ENCODE peak calls at places on chromosomes 5 and 9, in five cellular contexts. D is esophagus squamous epithelium, T is tibial nerve, C is IMR-90, J is endothelial cell of umbilical vein. G is an unnamed sample.

GRCh38 chr9:89037891-89038290 is 46.6 kb downstream of the S1PR3 start:
- DNase-seq in T (no peak), C (no peak), J (no peak), D (no peak), G (no peak)

GRCh38 chr5:149015126-149015525 is 47.7 kb downstream of the SH3TC2 start:
- DNase-seq in C (no peak), T (no peak), J (no peak), D (no peak), G (no peak)

GRCh38 chr5:64417390-64417789 is 88.4 kb upstream of the RGS7BP start:
- DNase-seq in C (no peak), T (no peak), J (no peak), D (no peak), G (no peak)

GRCh38 chr5:171667341-171668096 is 118.1 kb upstream of the SMIM23 start:
- DNase-seq in J (peak; percentile 88), T (peak; percentile 21), D (no peak), C (peak; percentile 72), G (no peak)

GRCh38 chr5:399296-400281 is 43.4 kb upstream of the EXOC3 start:
- DNase-seq in J (peak; percentile 96), T (peak; percentile 79), C (peak; percentile 98), D (peak; percentile 12), G (peak; percentile 90)

GRCh38 chr5:1761453-1761755 is 38.2 kb downstream of the MRPL36 start:
- DNase-seq in T (no peak), J (no peak), D (no peak), C (no peak), G (peak; percentile 43)

GRCh38 chr9:71806916-71807315 is 38.6 kb upstream of the CEMIP2 start:
- DNase-seq in D (no peak), T (no peak), J (peak; percentile 74), C (peak; percentile 67), G (no peak)

GRCh38 chr5:64000096-64000495 is 37.9 kb upstream of the HTR1A start:
- DNase-seq in J (no peak), D (no peak), T (no peak), C (no peak), G (no peak)

GRCh38 chr5:38468978-38469706 is 87.3 kb downstream of the LIFR start:
- DNase-seq in T (peak; percentile 69), D (no peak), C (no peak), J (no peak), G (peak; percentile 92)

GRCh38 chr9:79629721-79630120 is 58.0 kb downstream of the TLE4 start:
- DNase-seq in T (no peak), C (no peak), D (no peak), J (no peak), G (no peak)

GRCh38 chr9:76023715-76024195 is 133.3 kb downstream of the PCSK5 start:
- DNase-seq in D (no peak), T (no peak), C (no peak), J (no peak), G (no peak)

GRCh38 chr5:150350524-150351344 is 6.8 kb upstream of the TCOF1 start:
- DNase-seq in D (no peak), J (peak; percentile 49), C (peak; percentile 71), T (peak; percentile 52), G (peak; percentile 88)

GRCh38 chr5:123717139-123717538 is 205.2 kb downstream of the CSNK1G3 start:
- DNase-seq in J (peak; percentile 53), C (peak; percentile 85), D (no peak), T (no peak), G (no peak)

DNA sequence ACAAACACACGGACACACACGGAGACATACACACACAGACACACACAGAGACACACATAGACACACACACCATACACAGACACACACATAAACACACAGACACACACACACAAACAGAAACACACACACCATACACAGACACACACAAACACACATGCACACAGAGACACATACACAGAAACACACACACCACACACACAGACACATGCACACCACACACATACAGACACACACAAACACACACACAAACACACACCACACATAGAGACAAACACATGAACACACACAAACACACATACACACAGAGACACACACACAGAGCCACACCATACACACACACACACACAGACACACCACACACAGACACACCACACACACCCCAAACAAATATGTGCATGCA is 152.7 kb upstream of the FOXD4L5 start:
- DNase-seq in J (no peak), T (no peak), D (no peak), C (no peak), G (no peak)
- H3K9me3 ChIP-seq in J (peaks cover 6% of the 10 kb centered on the region), T (no peaks in the 10 kb centered on the region), D (no peaks in the 10 kb centered on the region), C (peaks cover 12% of the 10 kb centered on the region), G (no peaks in the 10 kb centered on the region)

GRCh38 chr5:143023447-143024096 is 253.4 kb downstream of the ARHGAP26 start:
- DNase-seq in T (no peak), D (no peak), C (peak; percentile 68), J (no peak), G (no peak)
- H3K4me1 ChIP-seq in T (peaks cover 16% of the 10 kb centered on the region), D (no peaks in the 10 kb centered on the region), C (peaks cover 25% of the 10 kb centered on the region), J (no peaks in the 10 kb centered on the region), G (peaks cover 14% of the 10 kb centered on the region)

GRCh38 chr5:35324201-35324600 is 93.9 kb upstream of the PRLR start:
- DNase-seq in D (no peak), C (no peak), T (no peak), J (no peak), G (no peak)

GRCh38 chr5:35319231-35320002 is 89.1 kb upstream of the PRLR start:
- DNase-seq in T (peak; percentile 65), C (peak; percentile 2), D (no peak), J (peak; percentile 4), G (peak; percentile 59)

GRCh38 chr5:35316611-35317307 is 86.5 kb upstream of the PRLR start:
- DNase-seq in J (no peak), T (no peak), D (no peak), C (no peak), G (no peak)

GRCh38 chr5:35317586-35317985 is 87.3 kb upstream of the PRLR start:
- DNase-seq in J (no peak), T (no peak), C (no peak), D (no peak), G (no peak)

GRCh38 chr5:35320029-35320428 is 89.7 kb upstream of the PRLR start:
- DNase-seq in J (no peak), T (no peak), C (no peak), D (no peak), G (no peak)
- H3K4me3 ChIP-seq in J (no peak overlapping the region), T (no peak overlapping the region), C (no peak overlapping the region), D (no peak overlapping the region), G (no peak overlapping the region)

GRCh38 chr9:137331929-137332328 is 29.9 kb upstream of the NRARP start:
- DNase-seq in D (no peak), J (no peak), T (no peak), C (no peak), G (no peak)

GRCh38 chr9:137330689-137331088 is 28.6 kb upstream of the NRARP start:
- DNase-seq in T (no peak), D (no peak), J (no peak), C (no peak), G (no peak)

GRCh38 chr9:137339045-137339444 is 37.0 kb upstream of the NRARP start:
- DNase-seq in C (peak; percentile 17), J (peak; percentile 81), D (no peak), T (no peak), G (no peak)

GRCh38 chr9:137336735-137337134 is 34.7 kb upstream of the NRARP start:
- DNase-seq in J (no peak), T (no peak), C (no peak), D (no peak), G (no peak)

DNA sequence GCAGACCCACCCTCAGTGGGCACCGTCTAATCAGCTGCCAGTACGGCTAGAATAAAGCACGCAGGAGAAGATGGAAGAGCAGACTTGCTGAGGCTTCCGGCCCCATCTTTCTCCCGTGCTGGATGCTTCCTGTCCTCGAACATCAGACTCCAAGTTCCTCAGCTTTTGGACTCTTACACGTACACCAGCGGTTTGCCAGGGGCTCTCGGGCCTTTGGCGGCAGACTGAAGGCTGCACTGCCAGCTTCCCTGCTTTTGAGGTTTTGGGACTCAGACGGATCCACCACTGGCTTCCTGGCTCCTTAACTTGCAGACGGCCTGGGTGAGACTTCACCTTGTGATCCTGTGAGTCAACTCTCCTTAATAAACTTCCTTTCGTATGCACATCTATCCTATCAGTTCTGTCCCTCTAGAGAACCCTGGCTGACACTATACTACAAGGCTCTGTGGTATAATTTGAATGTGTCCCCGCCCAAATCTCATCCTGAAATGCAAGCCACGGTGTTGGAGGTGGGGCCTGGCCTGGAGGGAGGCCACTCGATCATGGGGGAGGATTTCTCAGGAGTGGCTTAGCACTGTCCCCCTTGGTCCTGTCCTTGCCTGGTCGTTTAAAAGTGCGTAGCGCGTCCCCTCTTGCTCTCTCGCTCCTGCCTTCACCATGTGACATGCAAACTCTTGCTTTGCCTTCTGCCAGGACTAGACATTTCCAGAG is 31.1 kb upstream of the NRARP start:
- DNase-seq in T (no peak), C (peak; percentile 14), J (no peak), D (no peak), G (no peak)
- H3K9me3 ChIP-seq in T (no peaks in the 10 kb centered on the region), C (peaks cover 4% of the 10 kb centered on the region), J (no peaks in the 10 kb centered on the region), D (no peaks in the 10 kb centered on the region), G (peaks cover 3% of the 10 kb centered on the region)

DNA sequence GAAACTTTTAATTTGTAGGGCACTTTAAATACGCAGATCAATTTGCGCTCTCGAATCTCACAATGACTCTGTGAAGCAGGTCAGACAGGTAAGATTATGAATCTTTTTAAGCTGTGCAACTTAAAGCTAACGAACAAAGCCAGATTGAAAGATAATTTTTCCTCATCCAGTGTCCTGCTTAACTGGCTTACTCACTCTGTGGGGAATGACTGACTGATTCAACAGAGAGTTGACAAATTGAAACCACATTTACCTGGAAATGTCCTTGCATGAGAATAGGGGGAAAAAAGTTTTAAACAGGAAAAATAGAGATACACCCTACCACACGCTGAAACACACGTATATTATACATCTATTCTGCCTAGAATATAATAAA is 187.9 kb downstream of the MAN2A1 start:
- DNase-seq in J (no peak), T (no peak), C (peak; percentile 24), D (no peak), G (no peak)
- H3K4me1 ChIP-seq in J (no peaks in the 10 kb centered on the region), T (no peaks in the 10 kb centered on the region), C (no peaks in the 10 kb centered on the region), D (no peaks in the 10 kb centered on the region), G (no peaks in the 10 kb centered on the region)

DNA sequence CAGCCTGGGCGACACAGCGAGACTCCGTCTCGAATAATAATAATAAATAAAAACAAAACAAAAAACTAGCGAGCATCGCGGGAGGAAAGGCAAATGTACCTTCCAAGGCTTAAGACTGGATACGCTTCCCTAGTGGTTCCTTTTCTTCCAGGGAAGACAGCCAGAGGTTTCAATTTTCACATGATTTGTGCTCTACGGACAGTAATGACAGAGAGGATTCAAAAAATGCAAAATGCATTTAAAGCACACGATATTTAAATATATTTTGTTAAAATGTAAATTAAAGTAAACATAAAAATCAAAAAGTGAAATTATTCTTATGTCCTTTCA is 4.3 kb upstream of the TRIM41 start:
- DNase-seq in C (no peak), J (no peak), D (no peak), T (no peak), G (no peak)
- H3K4me3 ChIP-seq in C (peak overlapping the region; percentile 49), J (peak overlapping the region; percentile 17), D (peak overlapping the region; percentile 63), T (peak overlapping the region; percentile 44), G (peak overlapping the region; percentile 59)

DNA sequence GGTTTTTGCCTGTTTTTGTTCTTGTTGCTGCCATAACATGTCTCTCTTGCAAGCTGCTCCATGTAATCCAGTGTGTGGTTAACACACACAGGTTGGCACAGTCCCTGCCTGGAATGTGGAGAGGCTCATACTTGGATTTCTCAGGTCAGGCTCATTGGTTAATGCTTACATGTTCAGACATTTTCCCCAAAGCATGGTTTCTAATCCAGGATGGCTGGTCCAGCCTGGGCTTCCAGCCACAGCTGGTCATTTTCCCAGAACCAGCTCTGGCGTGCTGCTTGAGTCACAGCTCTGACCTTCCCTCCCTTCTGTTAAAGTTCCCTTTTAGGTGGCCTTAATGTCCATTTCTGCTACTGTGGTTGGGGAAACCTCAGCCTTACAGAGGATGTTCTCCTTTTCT is 294.3 kb downstream of the TAF11L14 start:
- DNase-seq in D (no peak), C (no peak), J (no peak), T (no peak), G (peak; percentile 69)
- H3K9me3 ChIP-seq in D (no peaks in the 10 kb centered on the region), C (peaks cover 2% of the 10 kb centered on the region), J (no peaks in the 10 kb centered on the region), T (no peaks in the 10 kb centered on the region), G (no peaks in the 10 kb centered on the region)